ENCODE peak calls at places on chromosomes 5 and 9, in five cellular contexts. B, Z, E, T and R are unnamed samples.

GRCh38 chr9:37415011-37415719 is 7.3 kb upstream of the GRHPR start:
- DNase-seq in E (peak), B (peak), T (peak), Z (peak), R (peak)

GRCh38 chr5:68012429-68012828 is 203.1 kb upstream of the PIK3R1 start:
- DNase-seq in T (no peak), Z (no peak), B (no peak), E (no peak), R (no peak)

GRCh38 chr5:17243287-17244063 is 26.0 kb downstream of the BASP1 start:
- DNase-seq in T (no peak), B (no peak), Z (no peak), E (no peak), R (no peak)

GRCh38 chr9:85332487-85332886 is 409.3 kb downstream of the AGTPBP1 start:
- DNase-seq in E (no peak), B (no peak), T (no peak), Z (no peak), R (no peak)

GRCh38 chr5:92505145-92505544 is 1075.9 kb downstream of the NR2F1-AS1 start:
- DNase-seq in T (no peak), E (no peak), Z (no peak), B (no peak), R (no peak)

GRCh38 chr5:73116506-73116905 is 3.9 kb upstream of the TMEM171 start:
- DNase-seq in E (no peak), T (no peak), Z (no peak), B (no peak), R (no peak)

GRCh38 chr5:104015765-104016164 is 453.2 kb upstream of the NUDT12 start:
- DNase-seq in Z (no peak), T (no peak), E (no peak), B (no peak), R (no peak)

GRCh38 chr5:146788918-146789317 is 89.6 kb downstream of the PPP2R2B start:
- DNase-seq in B (no peak), E (no peak), T (no peak), Z (no peak), R (no peak)

GRCh38 chr5:179289756-179290385 is 55.4 kb downstream of the ADAMTS2 start:
- DNase-seq in Z (no peak), T (no peak), B (no peak), E (no peak), R (no peak)

GRCh38 chr9:119961774-119962408 is 592.7 kb upstream of the BRINP1 start:
- DNase-seq in T (peak), E (no peak), Z (no peak), B (no peak), R (no peak)

GRCh38 chr5:142918959-142919635 is 148.9 kb downstream of the ARHGAP26 start:
- DNase-seq in B (no peak), E (no peak), T (no peak), Z (no peak), R (no peak)

GRCh38 chr9:101369286-101369685 is 15.5 kb downstream of the BAAT start:
- DNase-seq in T (peak), Z (no peak), E (no peak), B (no peak), R (no peak)

GRCh38 chr9:88803551-88804288 is 187.5 kb upstream of the S1PR3 start:
- DNase-seq in B (no peak), E (no peak), Z (no peak), T (no peak), R (no peak)

GRCh38 chr9:134533850-134534585 is 107.6 kb upstream of the COL5A1 start:
- DNase-seq in Z (no peak), E (no peak), T (no peak), B (no peak), R (no peak)

GRCh38 chr9:124698265-124698664 is 72.8 kb downstream of the NR6A1 start:
- DNase-seq in B (no peak), E (no peak), Z (no peak), T (peak), R (no peak)

GRCh38 chr5:99331061-99331460 is 402.3 kb upstream of the CHD1 start:
- DNase-seq in E (no peak), T (no peak), Z (no peak), B (no peak), R (no peak)

GRCh38 chr9:87525546-87526303 is 28.1 kb downstream of the DAPK1 start:
- DNase-seq in T (no peak), Z (no peak), E (no peak), B (no peak), R (no peak)